ENCODE peak calls at places on chromosomes 5 and 9, in eight cellular contexts. C is omental fat pad; J is kidney epithelial cell; X is CD8-positive, alpha-beta T cell; O is Calu3; B is glutamatergic neuron; L is right atrium auricular region; A is esophagus squamous epithelium. E is an unnamed sample.

GRCh38 chr9:133692364-133692985 is 45.7 kb downstream of the SARDH start:
- DNase-seq in C (no peak), J (no peak), X (no peak), O (no peak), B (peak; percentile 24), L (no peak), A (no peak), E (no peak)

GRCh38 chr9:18056993-18057369 is 417.0 kb upstream of the ADAMTSL1 start:
- DNase-seq in C (no peak), J (no peak), X (no peak), O (no peak), B (no peak), L (no peak), A (no peak), E (no peak)

GRCh38 chr9:137813167-137813566 is 64.4 kb upstream of the CACNA1B start:
- DNase-seq in C (no peak), J (no peak), X (no peak), O (no peak), B (no peak), L (no peak), A (no peak), E (no peak)

GRCh38 chr5:33297760-33298216 is 143.0 kb upstream of the TARS1 start:
- DNase-seq in C (no peak), J (no peak), X (no peak), O (no peak), B (peak; percentile 13), L (no peak), A (no peak), E (no peak)

GRCh38 chr5:21919417-21920022 is 933.6 kb downstream of the CDH12 start:
- DNase-seq in C (no peak), J (peak; percentile 4), X (no peak), O (peak; percentile 34), B (peak; percentile 34), L (no peak), A (no peak), E (peak; percentile 27)

GRCh38 chr5:141969783-141970741 is 1.2 kb downstream of the RNF14 start:
- DNase-seq in C (no peak), J (no peak), X (no peak), O (no peak), B (no peak), L (no peak), A (no peak), E (no peak)

GRCh38 chr9:68740561-68740960 is 35.5 kb downstream of the PIP5K1B start:
- DNase-seq in C (no peak), J (no peak), X (no peak), O (peak; percentile 34), B (no peak), L (no peak), A (no peak), E (no peak)

GRCh38 chr5:115838885-115839518 is 2.4 kb downstream of the ATG12 start:
- DNase-seq in C (no peak), J (no peak), X (no peak), O (no peak), B (no peak), L (no peak), A (no peak), E (no peak)

GRCh38 chr5:157390179-157390923 is 69.7 kb upstream of the NIPAL4 start:
- DNase-seq in C (no peak), J (peak; percentile 98), X (peak; percentile 47), O (peak; percentile 92), B (no peak), L (no peak), A (no peak), E (no peak)

GRCh38 chr9:6788175-6789016 is 30.6 kb downstream of the KDM4C start:
- DNase-seq in C (no peak), J (peak; percentile 23), X (no peak), O (no peak), B (no peak), L (no peak), A (no peak), E (no peak)

GRCh38 chr5:73540192-73540591 is 25.2 kb downstream of the ANKRA2 start:
- DNase-seq in C (no peak), J (peak; percentile 88), X (no peak), O (peak; percentile 35), B (no peak), L (no peak), A (no peak), E (no peak)

GRCh38 chr5:66239034-66239433 is 94.9 kb downstream of the SREK1 start:
- DNase-seq in C (no peak), J (no peak), X (no peak), O (no peak), B (no peak), L (no peak), A (no peak), E (no peak)

GRCh38 chr9:121949364-121949763 is 143.7 kb downstream of the TTLL11 start:
- DNase-seq in C (no peak), J (no peak), X (no peak), O (no peak), B (no peak), L (no peak), A (no peak), E (no peak)

GRCh38 chr9:121576281-121577075 is 75.0 kb upstream of the DAB2IP start:
- DNase-seq in C (no peak), J (no peak), X (no peak), O (no peak), B (no peak), L (no peak), A (no peak), E (no peak)

GRCh38 chr9:18126776-18127175 is 347.2 kb upstream of the ADAMTSL1 start:
- DNase-seq in C (no peak), J (no peak), X (no peak), O (no peak), B (no peak), L (no peak), A (no peak), E (no peak)

GRCh38 chr9:106883030-106883429 is 20.1 kb downstream of the ZNF462 start:
- DNase-seq in C (no peak), J (no peak), X (no peak), O (no peak), B (no peak), L (no peak), A (no peak), E (no peak)

GRCh38 chr9:81477669-81478068 is 211.7 kb downstream of the TLE1 start:
- DNase-seq in C (no peak), J (no peak), X (no peak), O (no peak), B (no peak), L (no peak), A (no peak), E (no peak)

GRCh38 chr9:110351009-110351467 is 13.4 kb upstream of the TXNDC8 start:
- DNase-seq in C (no peak), J (no peak), X (no peak), O (no peak), B (no peak), L (no peak), A (no peak), E (no peak)

GRCh38 chr9:92650839-92651621 is 18.9 kb downstream of the IPPK start:
- DNase-seq in C (no peak), J (no peak), X (no peak), O (no peak), B (no peak), L (no peak), A (no peak), E (no peak)

GRCh38 chr5:77129386-77129785 is 42.3 kb upstream of the ZBED3 start:
- DNase-seq in C (no peak), J (no peak), X (no peak), O (peak; percentile 57), B (peak; percentile 75), L (no peak), A (no peak), E (peak; percentile 16)
- TF ChIP-seq CTCF in C (no peak), J (peak; percentile 53), X (no peak), O (peak; percentile 47), B (peak; percentile 32), L (no peak), A (no peak), E (peak; percentile 62)

GRCh38 chr9:89820337-89820736 is 215.5 kb downstream of the GADD45G start:
- DNase-seq in C (no peak), J (no peak), X (no peak), O (no peak), B (no peak), L (peak; percentile 1), A (no peak), E (no peak)
- TF ChIP-seq CTCF in C (no peak), J (no peak), X (no peak), O (no peak), B (no peak), L (no peak), A (no peak), E (no peak)

DNA sequence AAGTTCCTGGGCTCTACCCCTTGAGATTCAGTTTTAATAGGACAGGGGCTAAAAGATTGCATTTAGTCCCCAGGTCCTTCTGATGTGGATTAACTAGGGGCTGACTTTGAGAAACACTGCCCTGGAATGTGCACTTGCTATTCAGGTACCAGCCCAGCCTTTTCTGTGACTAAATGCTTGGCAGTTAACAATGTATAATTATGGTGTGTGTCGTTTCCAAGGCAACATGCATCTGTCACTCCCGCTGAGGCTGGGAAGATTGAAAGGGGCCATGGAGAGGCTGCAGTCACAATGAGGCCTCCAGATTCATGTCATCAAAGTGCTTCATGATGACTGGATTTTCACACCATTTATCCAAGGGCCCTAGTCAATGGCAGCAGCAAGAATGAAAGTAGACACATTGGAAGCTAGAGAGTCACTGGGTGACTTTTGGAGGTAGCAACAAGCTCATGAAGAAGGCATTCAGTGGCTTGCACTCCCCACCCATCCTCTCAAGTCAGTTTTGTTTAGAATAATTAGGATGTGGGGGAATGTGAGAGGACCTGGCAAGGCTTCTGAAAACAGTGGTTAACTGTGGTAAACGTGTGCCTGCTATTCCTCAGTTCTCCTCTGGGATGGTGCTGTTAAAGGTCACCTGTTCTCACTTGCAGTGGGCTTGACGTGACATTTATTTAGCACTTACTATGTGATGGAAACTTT is 28.3 kb downstream of the RAI14 start:
- DNase-seq in C (no peak), J (peak; percentile 92), X (no peak), O (peak; percentile 56), B (no peak), L (no peak), A (no peak), E (peak; percentile 24)
- TF ChIP-seq CTCF in C (no peak), J (no peak), X (no peak), O (no peak), B (no peak), L (no peak), A (no peak), E (peak; percentile 47)

GRCh38 chr5:135203019-135203418 is 169.0 kb upstream of the PITX1 start:
- DNase-seq in C (no peak), J (no peak), X (no peak), O (no peak), B (no peak), L (no peak), A (no peak), E (no peak)

GRCh38 chr5:135203593-135204036 is 169.6 kb upstream of the PITX1 start:
- DNase-seq in C (no peak), J (no peak), X (no peak), O (no peak), B (no peak), L (no peak), A (no peak), E (no peak)

GRCh38 chr5:135205616-135206349 is 171.8 kb upstream of the PITX1 start:
- DNase-seq in C (no peak), J (no peak), X (no peak), O (no peak), B (no peak), L (peak; percentile 48), A (no peak), E (no peak)

GRCh38 chr5:135206862-135207261 is 172.8 kb upstream of the PITX1 start:
- DNase-seq in C (no peak), J (no peak), X (no peak), O (no peak), B (no peak), L (peak; percentile 18), A (no peak), E (no peak)

GRCh38 chr5:135204151-135204600 is 170.1 kb upstream of the PITX1 start:
- DNase-seq in C (no peak), J (no peak), X (no peak), O (no peak), B (no peak), L (no peak), A (no peak), E (no peak)
- TF ChIP-seq CTCF in C (no peak), J (peak; percentile 46), X (no peak), O (peak; percentile 71), B (no peak), L (no peak), A (peak; percentile 46), E (peak; percentile 63)

E was measured in neural crest cell.